ENCODE peak calls at places on chromosomes 5 and 9, in ten cellular contexts. One of them, this sample, is unnamed.

GRCh38 chr5:156327306-156327705 is 342 bp downstream of the SGCD start:
- DNase-seq in HepG2: no peak
- DNase-seq in stimulated activated naive CD8-positive, alpha-beta T cell treated with anti-CD3 and anti-CD28 coated beads, Interleukin-15, amount 100 ng/mL, for 72 hours: no peak
- DNase-seq in nucleus accumbens: no peak
- DNase-seq in A673: no peak
- DNase-seq in AG09319: no peak
- DNase-seq in ACHN: no peak
- DNase-seq in NCI-H1930: no peak
- DNase-seq in A172: no peak
- DNase-seq in non-pigmented ciliary epithelial cell: no peak
- DNase-seq in this sample: no peak

GRCh38 chr9:95087659-95088242 is 229.8 kb downstream of the FANCC start:
- DNase-seq in stimulated activated naive CD8-positive, alpha-beta T cell treated with anti-CD3 and anti-CD28 coated beads, Interleukin-15, amount 100 ng/mL, for 72 hours: no peak
- DNase-seq in nucleus accumbens: no peak
- DNase-seq in ACHN: peak
- DNase-seq in HepG2: no peak
- DNase-seq in AG09319: no peak
- DNase-seq in non-pigmented ciliary epithelial cell: no peak
- DNase-seq in NCI-H1930: no peak
- DNase-seq in A172: peak
- DNase-seq in A673: no peak
- DNase-seq in this sample: peak

GRCh38 chr5:120330555-120330954 is 133.5 kb upstream of the PRR16 start:
- DNase-seq in ACHN: no peak
- DNase-seq in A172: no peak
- DNase-seq in A673: no peak
- DNase-seq in AG09319: no peak
- DNase-seq in nucleus accumbens: no peak
- DNase-seq in stimulated activated naive CD8-positive, alpha-beta T cell treated with anti-CD3 and anti-CD28 coated beads, Interleukin-15, amount 100 ng/mL, for 72 hours: no peak
- DNase-seq in HepG2: no peak
- DNase-seq in non-pigmented ciliary epithelial cell: no peak
- DNase-seq in NCI-H1930: no peak
- DNase-seq in this sample: no peak

GRCh38 chr9:126957687-126958053 is 43.1 kb downstream of the RALGPS1 start:
- DNase-seq in nucleus accumbens: no peak
- DNase-seq in ACHN: no peak
- DNase-seq in NCI-H1930: no peak
- DNase-seq in non-pigmented ciliary epithelial cell: peak
- DNase-seq in AG09319: no peak
- DNase-seq in A673: peak
- DNase-seq in A172: peak
- DNase-seq in stimulated activated naive CD8-positive, alpha-beta T cell treated with anti-CD3 and anti-CD28 coated beads, Interleukin-15, amount 100 ng/mL, for 72 hours: no peak
- DNase-seq in HepG2: no peak
- DNase-seq in this sample: no peak

GRCh38 chr5:7801898-7802614 is 48.9 kb downstream of the CFAP90 start:
- DNase-seq in stimulated activated naive CD8-positive, alpha-beta T cell treated with anti-CD3 and anti-CD28 coated beads, Interleukin-15, amount 100 ng/mL, for 72 hours: no peak
- DNase-seq in non-pigmented ciliary epithelial cell: no peak
- DNase-seq in HepG2: no peak
- DNase-seq in NCI-H1930: no peak
- DNase-seq in A172: no peak
- DNase-seq in nucleus accumbens: peak
- DNase-seq in AG09319: no peak
- DNase-seq in A673: no peak
- DNase-seq in ACHN: no peak
- DNase-seq in this sample: no peak

GRCh38 chr5:180170111-180170809 is 38.8 kb downstream of the RASGEF1C start:
- DNase-seq in AG09319: no peak
- DNase-seq in non-pigmented ciliary epithelial cell: no peak
- DNase-seq in HepG2: no peak
- DNase-seq in stimulated activated naive CD8-positive, alpha-beta T cell treated with anti-CD3 and anti-CD28 coated beads, Interleukin-15, amount 100 ng/mL, for 72 hours: no peak
- DNase-seq in A673: no peak
- DNase-seq in nucleus accumbens: peak
- DNase-seq in A172: no peak
- DNase-seq in ACHN: no peak
- DNase-seq in NCI-H1930: no peak
- DNase-seq in this sample: no peak

GRCh38 chr9:127781821-127782220 is 3.4 kb upstream of the SH2D3C start:
- DNase-seq in stimulated activated naive CD8-positive, alpha-beta T cell treated with anti-CD3 and anti-CD28 coated beads, Interleukin-15, amount 100 ng/mL, for 72 hours: no peak
- DNase-seq in non-pigmented ciliary epithelial cell: no peak
- DNase-seq in nucleus accumbens: no peak
- DNase-seq in HepG2: no peak
- DNase-seq in AG09319: no peak
- DNase-seq in ACHN: no peak
- DNase-seq in A172: no peak
- DNase-seq in NCI-H1930: no peak
- DNase-seq in A673: no peak
- DNase-seq in this sample: no peak

GRCh38 chr9:93091056-93091452 is 5.0 kb upstream of the CARD19 start:
- DNase-seq in AG09319: no peak
- DNase-seq in A673: no peak
- DNase-seq in nucleus accumbens: no peak
- DNase-seq in A172: no peak
- DNase-seq in non-pigmented ciliary epithelial cell: no peak
- DNase-seq in HepG2: no peak
- DNase-seq in ACHN: no peak
- DNase-seq in stimulated activated naive CD8-positive, alpha-beta T cell treated with anti-CD3 and anti-CD28 coated beads, Interleukin-15, amount 100 ng/mL, for 72 hours: no peak
- DNase-seq in NCI-H1930: no peak
- DNase-seq in this sample: no peak

GRCh38 chr5:15252331-15252730 is 247.6 kb upstream of the FBXL7 start:
- DNase-seq in A673: no peak
- DNase-seq in non-pigmented ciliary epithelial cell: no peak
- DNase-seq in NCI-H1930: no peak
- DNase-seq in nucleus accumbens: no peak
- DNase-seq in stimulated activated naive CD8-positive, alpha-beta T cell treated with anti-CD3 and anti-CD28 coated beads, Interleukin-15, amount 100 ng/mL, for 72 hours: no peak
- DNase-seq in A172: no peak
- DNase-seq in HepG2: no peak
- DNase-seq in ACHN: no peak
- DNase-seq in AG09319: no peak
- DNase-seq in this sample: no peak

GRCh38 chr5:77641397-77641943 is 3.0 kb upstream of the OTP start:
- DNase-seq in nucleus accumbens: no peak
- DNase-seq in A673: no peak
- DNase-seq in AG09319: no peak
- DNase-seq in NCI-H1930: no peak
- DNase-seq in ACHN: no peak
- DNase-seq in A172: no peak
- DNase-seq in HepG2: no peak
- DNase-seq in non-pigmented ciliary epithelial cell: no peak
- DNase-seq in stimulated activated naive CD8-positive, alpha-beta T cell treated with anti-CD3 and anti-CD28 coated beads, Interleukin-15, amount 100 ng/mL, for 72 hours: no peak
- DNase-seq in this sample: no peak

GRCh38 chr5:124079062-124079461 is 567.1 kb downstream of the CSNK1G3 start:
- DNase-seq in stimulated activated naive CD8-positive, alpha-beta T cell treated with anti-CD3 and anti-CD28 coated beads, Interleukin-15, amount 100 ng/mL, for 72 hours: no peak
- DNase-seq in A172: no peak
- DNase-seq in ACHN: no peak
- DNase-seq in A673: no peak
- DNase-seq in nucleus accumbens: no peak
- DNase-seq in HepG2: no peak
- DNase-seq in non-pigmented ciliary epithelial cell: no peak
- DNase-seq in AG09319: no peak
- DNase-seq in NCI-H1930: no peak
- DNase-seq in this sample: no peak

GRCh38 chr9:2151171-2151570 is 136.0 kb downstream of the SMARCA2 start:
- DNase-seq in A673: no peak
- DNase-seq in NCI-H1930: no peak
- DNase-seq in nucleus accumbens: no peak
- DNase-seq in stimulated activated naive CD8-positive, alpha-beta T cell treated with anti-CD3 and anti-CD28 coated beads, Interleukin-15, amount 100 ng/mL, for 72 hours: no peak
- DNase-seq in non-pigmented ciliary epithelial cell: no peak
- DNase-seq in ACHN: no peak
- DNase-seq in HepG2: no peak
- DNase-seq in AG09319: no peak
- DNase-seq in A172: no peak
- DNase-seq in this sample: no peak

GRCh38 chr9:124306098-124306735 is 48.5 kb downstream of the NEK6 start:
- DNase-seq in non-pigmented ciliary epithelial cell: peak
- DNase-seq in A172: peak
- DNase-seq in ACHN: peak
- DNase-seq in A673: peak
- DNase-seq in HepG2: no peak
- DNase-seq in NCI-H1930: no peak
- DNase-seq in stimulated activated naive CD8-positive, alpha-beta T cell treated with anti-CD3 and anti-CD28 coated beads, Interleukin-15, amount 100 ng/mL, for 72 hours: no peak
- DNase-seq in nucleus accumbens: no peak
- DNase-seq in AG09319: peak
- DNase-seq in this sample: no peak

GRCh38 chr9:91589101-91589553 is 165.5 kb upstream of the NFIL3 start:
- DNase-seq in ACHN: no peak
- DNase-seq in AG09319: no peak
- DNase-seq in NCI-H1930: no peak
- DNase-seq in HepG2: no peak
- DNase-seq in non-pigmented ciliary epithelial cell: no peak
- DNase-seq in A172: no peak
- DNase-seq in A673: peak
- DNase-seq in nucleus accumbens: no peak
- DNase-seq in stimulated activated naive CD8-positive, alpha-beta T cell treated with anti-CD3 and anti-CD28 coated beads, Interleukin-15, amount 100 ng/mL, for 72 hours: no peak
- DNase-seq in this sample: peak

GRCh38 chr5:36177154-36177553 is 25.2 kb downstream of the SKP2 start:
- DNase-seq in non-pigmented ciliary epithelial cell: no peak
- DNase-seq in NCI-H1930: no peak
- DNase-seq in AG09319: no peak
- DNase-seq in stimulated activated naive CD8-positive, alpha-beta T cell treated with anti-CD3 and anti-CD28 coated beads, Interleukin-15, amount 100 ng/mL, for 72 hours: no peak
- DNase-seq in A673: no peak
- DNase-seq in HepG2: no peak
- DNase-seq in A172: no peak
- DNase-seq in nucleus accumbens: no peak
- DNase-seq in ACHN: no peak
- DNase-seq in this sample: no peak

GRCh38 chr5:148810821-148811220 is 15.6 kb upstream of the ADRB2 start:
- DNase-seq in stimulated activated naive CD8-positive, alpha-beta T cell treated with anti-CD3 and anti-CD28 coated beads, Interleukin-15, amount 100 ng/mL, for 72 hours: no peak
- DNase-seq in HepG2: no peak
- DNase-seq in non-pigmented ciliary epithelial cell: no peak
- DNase-seq in nucleus accumbens: no peak
- DNase-seq in ACHN: no peak
- DNase-seq in A673: no peak
- DNase-seq in AG09319: no peak
- DNase-seq in A172: no peak
- DNase-seq in NCI-H1930: no peak
- DNase-seq in this sample: no peak

GRCh38 chr9:97773723-97774122 is 76.6 kb upstream of the XPA start:
- DNase-seq in stimulated activated naive CD8-positive, alpha-beta T cell treated with anti-CD3 and anti-CD28 coated beads, Interleukin-15, amount 100 ng/mL, for 72 hours: no peak
- DNase-seq in NCI-H1930: no peak
- DNase-seq in HepG2: no peak
- DNase-seq in ACHN: no peak
- DNase-seq in non-pigmented ciliary epithelial cell: no peak
- DNase-seq in A172: peak
- DNase-seq in AG09319: no peak
- DNase-seq in A673: peak
- DNase-seq in nucleus accumbens: no peak
- DNase-seq in this sample: peak

GRCh38 chr5:102152906-102153787 is 142.9 kb downstream of the SLCO4C1 start:
- DNase-seq in A673: peak
- DNase-seq in nucleus accumbens: no peak
- DNase-seq in A172: peak
- DNase-seq in ACHN: peak
- DNase-seq in AG09319: no peak
- DNase-seq in HepG2: peak
- DNase-seq in NCI-H1930: peak
- DNase-seq in stimulated activated naive CD8-positive, alpha-beta T cell treated with anti-CD3 and anti-CD28 coated beads, Interleukin-15, amount 100 ng/mL, for 72 hours: no peak
- DNase-seq in non-pigmented ciliary epithelial cell: no peak
- DNase-seq in this sample: no peak

GRCh38 chr5:176415240-176416122 is 858 bp downstream of the CLTB start:
- DNase-seq in A673: peak
- DNase-seq in A172: peak
- DNase-seq in AG09319: no peak
- DNase-seq in nucleus accumbens: no peak
- DNase-seq in stimulated activated naive CD8-positive, alpha-beta T cell treated with anti-CD3 and anti-CD28 coated beads, Interleukin-15, amount 100 ng/mL, for 72 hours: no peak
- DNase-seq in non-pigmented ciliary epithelial cell: no peak
- DNase-seq in ACHN: peak
- DNase-seq in HepG2: no peak
- DNase-seq in NCI-H1930: no peak
- DNase-seq in this sample: peak

GRCh38 chr9:385818-386398 is 171.2 kb downstream of the DOCK8 start:
- DNase-seq in nucleus accumbens: peak
- DNase-seq in stimulated activated naive CD8-positive, alpha-beta T cell treated with anti-CD3 and anti-CD28 coated beads, Interleukin-15, amount 100 ng/mL, for 72 hours: no peak
- DNase-seq in AG09319: peak
- DNase-seq in HepG2: peak
- DNase-seq in A673: peak
- DNase-seq in non-pigmented ciliary epithelial cell: peak
- DNase-seq in ACHN: peak
- DNase-seq in A172: peak
- DNase-seq in NCI-H1930: peak
- DNase-seq in this sample: peak

GRCh38 chr5:133032852-133033742 is 6.7 kb upstream of the ZCCHC10 start:
- DNase-seq in non-pigmented ciliary epithelial cell: no peak
- DNase-seq in A673: no peak
- DNase-seq in ACHN: no peak
- DNase-seq in A172: no peak
- DNase-seq in nucleus accumbens: no peak
- DNase-seq in NCI-H1930: no peak
- DNase-seq in stimulated activated naive CD8-positive, alpha-beta T cell treated with anti-CD3 and anti-CD28 coated beads, Interleukin-15, amount 100 ng/mL, for 72 hours: no peak
- DNase-seq in AG09319: no peak
- DNase-seq in HepG2: peak
- DNase-seq in this sample: no peak

GRCh38 chr5:28523887-28524637 is 1485.7 kb upstream of the CDH9 start:
- DNase-seq in ACHN: no peak
- DNase-seq in A673: peak
- DNase-seq in A172: peak
- DNase-seq in HepG2: no peak
- DNase-seq in AG09319: no peak
- DNase-seq in stimulated activated naive CD8-positive, alpha-beta T cell treated with anti-CD3 and anti-CD28 coated beads, Interleukin-15, amount 100 ng/mL, for 72 hours: no peak
- DNase-seq in NCI-H1930: no peak
- DNase-seq in non-pigmented ciliary epithelial cell: peak
- DNase-seq in nucleus accumbens: no peak
- DNase-seq in this sample: no peak

GRCh38 chr5:95709967-95710650 is 21.0 kb upstream of the RHOBTB3 start:
- DNase-seq in NCI-H1930: no peak
- DNase-seq in AG09319: no peak
- DNase-seq in nucleus accumbens: no peak
- DNase-seq in non-pigmented ciliary epithelial cell: no peak
- DNase-seq in stimulated activated naive CD8-positive, alpha-beta T cell treated with anti-CD3 and anti-CD28 coated beads, Interleukin-15, amount 100 ng/mL, for 72 hours: no peak
- DNase-seq in A172: peak
- DNase-seq in ACHN: no peak
- DNase-seq in A673: no peak
- DNase-seq in HepG2: peak
- DNase-seq in this sample: no peak

GRCh38 chr9:99259231-99259918 is 37.3 kb downstream of the SEC61B start:
- DNase-seq in non-pigmented ciliary epithelial cell: no peak
- DNase-seq in HepG2: no peak
- DNase-seq in NCI-H1930: no peak
- DNase-seq in stimulated activated naive CD8-positive, alpha-beta T cell treated with anti-CD3 and anti-CD28 coated beads, Interleukin-15, amount 100 ng/mL, for 72 hours: no peak
- DNase-seq in ACHN: peak
- DNase-seq in AG09319: no peak
- DNase-seq in A673: no peak
- DNase-seq in A172: peak
- DNase-seq in nucleus accumbens: peak
- DNase-seq in this sample: peak

GRCh38 chr9:133677126-133678010 is 41.2 kb downstream of the DBH start:
- DNase-seq in non-pigmented ciliary epithelial cell: no peak
- DNase-seq in NCI-H1930: no peak
- DNase-seq in HepG2: no peak
- DNase-seq in nucleus accumbens: no peak
- DNase-seq in A673: no peak
- DNase-seq in AG09319: no peak
- DNase-seq in stimulated activated naive CD8-positive, alpha-beta T cell treated with anti-CD3 and anti-CD28 coated beads, Interleukin-15, amount 100 ng/mL, for 72 hours: peak
- DNase-seq in A172: no peak
- DNase-seq in ACHN: no peak
- DNase-seq in this sample: no peak

GRCh38 chr5:68365894-68366293 is 150.3 kb downstream of the PIK3R1 start:
- DNase-seq in nucleus accumbens: no peak
- DNase-seq in non-pigmented ciliary epithelial cell: no peak
- DNase-seq in stimulated activated naive CD8-positive, alpha-beta T cell treated with anti-CD3 and anti-CD28 coated beads, Interleukin-15, amount 100 ng/mL, for 72 hours: no peak
- DNase-seq in HepG2: no peak
- DNase-seq in AG09319: no peak
- DNase-seq in ACHN: no peak
- DNase-seq in NCI-H1930: no peak
- DNase-seq in A172: no peak
- DNase-seq in A673: no peak
- DNase-seq in this sample: no peak

GRCh38 chr5:16456103-16456832 is 9.3 kb downstream of the ZNF622 start:
- DNase-seq in non-pigmented ciliary epithelial cell: no peak
- DNase-seq in HepG2: peak
- DNase-seq in A673: peak
- DNase-seq in NCI-H1930: peak
- DNase-seq in ACHN: peak
- DNase-seq in stimulated activated naive CD8-positive, alpha-beta T cell treated with anti-CD3 and anti-CD28 coated beads, Interleukin-15, amount 100 ng/mL, for 72 hours: peak
- DNase-seq in AG09319: peak
- DNase-seq in nucleus accumbens: no peak
- DNase-seq in A172: peak
- DNase-seq in this sample: peak

GRCh38 chr5:37222181-37222580 is 27.0 kb downstream of the CPLANE1 start:
- DNase-seq in HepG2: no peak
- DNase-seq in nucleus accumbens: no peak
- DNase-seq in non-pigmented ciliary epithelial cell: no peak
- DNase-seq in A673: no peak
- DNase-seq in A172: no peak
- DNase-seq in stimulated activated naive CD8-positive, alpha-beta T cell treated with anti-CD3 and anti-CD28 coated beads, Interleukin-15, amount 100 ng/mL, for 72 hours: no peak
- DNase-seq in AG09319: no peak
- DNase-seq in NCI-H1930: no peak
- DNase-seq in ACHN: no peak
- DNase-seq in this sample: no peak

This sample was measured in transverse colon.